ENCODE peak calls at places on chromosomes 5 and 9, in ten cellular contexts. R is pancreas, O is breast epithelium, B is brain microvascular endothelial cell, I is IMR-90, L is DND-41, Q is dorsolateral prefrontal cortex, F is keratinocyte, X is adrenal gland, C is fibroblast of lung. Z is an unnamed sample.
A peak's percentile ranks its signal among the peaks of the same experiment; 100 is the strongest.

GRCh38 chr5:39638803-39639202 is 214.0 kb upstream of the DAB2 start:
- DNase-seq in O (no peak), Q (no peak), F (no peak), C (no peak), R (no peak), I (no peak), X (no peak), B (no peak), L (no peak), Z (no peak)

GRCh38 chr9:134391319-134392231 is 65.3 kb downstream of the RXRA start:
- DNase-seq in F (no peak), X (no peak), R (no peak), B (no peak), I (no peak), O (no peak), L (no peak), C (no peak), Q (no peak), Z (no peak)

GRCh38 chr9:131721096-131721495 is 18.8 kb downstream of the RAPGEF1 start:
- DNase-seq in F (no peak), R (no peak), X (no peak), C (no peak), O (no peak), L (no peak), B (no peak), Q (no peak), I (no peak), Z (no peak)

GRCh38 chr9:108012405-108012804 is 522.8 kb upstream of the KLF4 start:
- DNase-seq in L (no peak), Q (no peak), X (no peak), B (no peak), F (no peak), I (no peak), C (no peak), R (no peak), O (no peak), Z (no peak)

GRCh38 chr5:163712011-163712410 is 206.6 kb downstream of the MAT2B start:
- DNase-seq in L (no peak), X (no peak), B (no peak), R (no peak), F (no peak), I (peak; percentile 16), C (peak; percentile 6), Q (no peak), O (no peak), Z (no peak)

GRCh38 chr9:80507611-80508010 is 935.8 kb downstream of the TLE4 start:
- DNase-seq in C (no peak), R (no peak), F (no peak), O (no peak), I (no peak), Q (no peak), L (no peak), X (no peak), B (no peak), Z (no peak)

GRCh38 chr5:90055831-90056328 is 353.7 kb downstream of the CETN3 start:
- DNase-seq in O (no peak), Q (no peak), C (peak; percentile 89), B (peak; percentile 86), X (no peak), R (no peak), I (peak; percentile 21), L (no peak), F (peak; percentile 21), Z (no peak)

GRCh38 chr5:176379881-176380280 is 8.5 kb downstream of the NOP16 start:
- DNase-seq in O (no peak), C (no peak), F (no peak), X (no peak), R (no peak), L (no peak), B (no peak), Q (no peak), I (no peak), Z (no peak)

GRCh38 chr9:72292874-72293607 is 72.0 kb downstream of the ZFAND5 start:
- DNase-seq in L (no peak), F (no peak), R (no peak), B (peak; percentile 76), Q (no peak), O (no peak), I (peak; percentile 75), C (peak; percentile 72), X (peak; percentile 37), Z (no peak)

GRCh38 chr9:38183994-38184568 is 115.1 kb upstream of the SHB start:
- DNase-seq in C (peak; percentile 46), R (no peak), B (no peak), O (no peak), F (no peak), I (no peak), L (no peak), X (no peak), Q (no peak), Z (no peak)

GRCh38 chr5:88269222-88269771 is 652 bp upstream of the TMEM161B start:
- DNase-seq in X (peak; percentile 20), Q (no peak), O (no peak), L (peak; percentile 6), C (peak; percentile 30), I (peak; percentile 16), F (no peak), B (no peak), R (no peak), Z (no peak)

GRCh38 chr9:16521868-16522381 is 348.5 kb downstream of the BNC2 start:
- DNase-seq in F (peak; percentile 58), B (peak; percentile 40), O (peak; percentile 38), R (no peak), Q (no peak), X (no peak), I (peak; percentile 94), C (peak; percentile 99), L (no peak), Z (no peak)

GRCh38 chr9:133278161-133279131 is 3.4 kb upstream of the ABO start:
- DNase-seq in L (no peak), X (peak; percentile 12), R (no peak), C (no peak), O (no peak), I (no peak), Q (no peak), F (no peak), B (no peak), Z (no peak)

GRCh38 chr5:33662721-33663435 is 222.1 kb downstream of the TARS1 start:
- DNase-seq in I (peak; percentile 76), F (no peak), C (peak; percentile 72), O (no peak), Q (no peak), L (no peak), B (peak; percentile 65), X (no peak), R (no peak), Z (no peak)

GRCh38 chr5:168931638-168932345 is 352.6 kb upstream of the PANK3 start:
- DNase-seq in O (no peak), R (no peak), L (no peak), F (no peak), C (peak; percentile 84), X (no peak), I (no peak), Q (no peak), B (peak; percentile 25), Z (no peak)

GRCh38 chr9:108297025-108297424 is 558.8 kb downstream of the ACTL7B start:
- DNase-seq in B (no peak), R (no peak), C (peak; percentile 74), Q (no peak), F (no peak), L (no peak), X (no peak), I (peak; percentile 73), O (peak; percentile 43), Z (peak; percentile 22)

DNA sequence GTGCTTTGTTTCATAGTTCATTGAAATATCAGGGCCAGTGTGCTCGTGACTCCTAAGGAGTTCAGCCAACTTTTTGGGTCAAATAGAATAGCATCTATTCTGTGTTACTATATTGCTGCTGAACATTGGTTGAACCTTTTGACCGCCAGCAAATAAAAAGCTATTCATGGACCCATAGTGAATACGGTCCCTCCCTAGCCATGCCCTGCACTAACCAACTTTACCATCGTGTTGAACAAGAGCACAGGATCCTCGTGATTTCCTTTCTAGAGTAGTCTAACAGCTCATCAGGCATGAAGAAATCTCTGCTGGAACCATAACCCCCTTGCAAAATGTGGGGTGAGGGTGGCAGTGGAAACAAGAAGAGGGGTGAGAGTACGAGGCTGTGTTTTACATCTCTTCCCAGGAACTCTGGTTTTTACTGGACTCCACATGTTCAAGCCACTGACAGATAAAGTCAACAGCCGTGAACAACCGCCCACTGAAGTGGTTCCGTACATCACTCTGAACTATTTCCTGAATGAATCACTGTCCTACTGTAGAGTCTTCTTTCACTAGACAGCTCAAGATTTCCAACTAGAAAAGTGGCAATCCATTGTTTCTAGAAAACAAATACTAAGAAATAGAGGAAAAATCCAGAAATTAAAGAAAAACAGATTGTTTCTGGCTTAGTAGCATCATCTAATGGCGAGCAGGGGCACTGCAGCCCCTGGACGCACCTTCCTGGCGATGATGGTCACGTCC is 70.1 kb upstream of the SPATA31E1 start:
- DNase-seq in B (peak; percentile 85), R (no peak), X (peak; percentile 28), F (no peak), O (no peak), I (peak; percentile 66), L (no peak), Q (no peak), C (peak; percentile 85), Z (no peak)
- H3K4me3 ChIP-seq in B (no peak overlapping the region), R (no peak overlapping the region), X (no peak overlapping the region), F (no peak overlapping the region), O (no peak overlapping the region), I (no peak overlapping the region), L (no peak overlapping the region), Q (peak overlapping the region; percentile 15), C (no peak overlapping the region), Z (no peak overlapping the region)

DNA sequence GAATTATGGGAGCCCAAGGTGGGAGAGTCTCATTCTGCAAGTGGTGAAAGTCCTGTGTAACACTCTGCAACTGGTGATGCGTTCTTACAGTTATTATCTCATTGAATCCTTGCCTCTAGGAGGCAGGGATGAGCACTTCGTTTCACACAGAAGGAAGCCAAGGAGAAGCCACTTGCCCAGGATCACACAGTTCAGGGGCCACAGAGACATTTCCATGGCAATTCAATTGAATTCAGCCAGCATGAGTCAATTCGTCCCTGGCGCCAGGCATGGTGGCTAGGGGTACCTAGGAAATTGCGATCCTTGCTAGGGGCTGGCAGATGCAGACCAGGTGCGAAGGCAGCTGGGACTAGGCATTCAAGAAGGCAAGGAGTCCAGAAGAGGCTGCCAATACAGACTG is 26.2 kb downstream of the LHX2 start:
- DNase-seq in F (no peak), O (no peak), X (no peak), R (no peak), C (no peak), I (no peak), B (no peak), L (no peak), Q (no peak), Z (no peak)
- H3K4me3 ChIP-seq in F (no peak overlapping the region), O (no peak overlapping the region), X (no peak overlapping the region), R (no peak overlapping the region), C (no peak overlapping the region), I (no peak overlapping the region), B (no peak overlapping the region), L (no peak overlapping the region), Q (no peak overlapping the region), Z (no peak overlapping the region)

GRCh38 chr5:159101689-159102088 is 2.0 kb upstream of the EBF1 start:
- DNase-seq in Q (no peak), I (no peak), L (no peak), B (no peak), F (no peak), C (no peak), X (no peak), R (no peak), O (no peak), Z (no peak)
- H3K4me3 ChIP-seq in Q (peak overlapping the region; percentile 63), I (no peak overlapping the region), L (no peak overlapping the region), B (no peak overlapping the region), F (no peak overlapping the region), C (no peak overlapping the region), X (no peak overlapping the region), R (no peak overlapping the region), O (peak overlapping the region; percentile 68), Z (no peak overlapping the region)

GRCh38 chr9:96027271-96028131 is 152.0 kb downstream of the ERCC6L2 start:
- DNase-seq in Q (no peak), R (no peak), B (no peak), X (no peak), O (no peak), F (no peak), L (no peak), I (no peak), C (no peak), Z (no peak)
- H3K4me3 ChIP-seq in Q (peak overlapping the region; percentile 43), R (no peak overlapping the region), B (peak overlapping the region; percentile 30), X (no peak overlapping the region), O (peak overlapping the region; percentile 61), F (no peak overlapping the region), L (no peak overlapping the region), I (no peak overlapping the region), C (no peak overlapping the region), Z (peak overlapping the region; percentile 11)

Z was measured in right lobe of liver.